ENCODE peak calls at places on chromosomes 5 and 9, in ten cellular contexts. E is stimulated activated CD8-positive, alpha-beta memory T cell treated with anti-CD3 and anti-CD28 coated beads, Interleukin-4, amount 100 ng/mL, for 24 hours; N is heart right ventricle; J is NAMALWA; H is colonic mucosa; P is esophagus muscularis mucosa; C is stimulated activated CD4-positive, alpha-beta T cell treated with anti-CD3 and anti-CD28 coated beads, Interleukin-2, amount 100 ng/mL, for 48 hours; B is astrocyte of the spinal cord; M is HFFc6; W is natural killer cell treated with Interleukin-12 subunit alpha and Interleukin-12 subunit beta and Interleukin-15 and Interleukin-18, amount 100 ng/mL, for 72 hours. Y is an unnamed sample.

GRCh38 chr5:132313378-132313777 is 19.2 kb downstream of the SLC22A4 start:
- DNase-seq in C (no peak), J (no peak), P (no peak), N (no peak), E (no peak), B (no peak), M (no peak), H (no peak), W (no peak), Y (no peak)

GRCh38 chr9:85522459-85523092 is 219.2 kb downstream of the AGTPBP1 start:
- DNase-seq in P (no peak), N (peak), W (peak), J (no peak), H (no peak), M (no peak), E (peak), B (peak), C (peak), Y (no peak)

GRCh38 chr9:19138084-19138483 is 10.8 kb upstream of the PLIN2 start:
- DNase-seq in H (no peak), M (no peak), W (no peak), J (no peak), N (no peak), P (no peak), E (no peak), B (peak), C (no peak), Y (no peak)

GRCh38 chr5:61357745-61358144 is 25.7 kb downstream of the ZSWIM6 start:
- DNase-seq in E (no peak), P (no peak), M (no peak), W (no peak), J (peak), H (no peak), C (no peak), N (no peak), B (no peak), Y (no peak)

GRCh38 chr9:127505396-127506116 is 54.2 kb downstream of the LRSAM1 start:
- DNase-seq in J (peak), B (no peak), P (no peak), N (no peak), C (peak), E (peak), H (no peak), M (peak), W (peak), Y (no peak)

GRCh38 chr5:151002681-151003502 is 17.5 kb upstream of the GPX3 start:
- DNase-seq in E (no peak), B (no peak), N (no peak), M (no peak), C (no peak), P (no peak), H (peak), J (no peak), W (no peak), Y (no peak)

GRCh38 chr9:93594041-93594756 is 17.8 kb downstream of the PHF2 start:
- DNase-seq in M (no peak), W (no peak), B (no peak), E (no peak), P (no peak), H (peak), J (no peak), N (no peak), C (no peak), Y (no peak)

GRCh38 chr9:82940386-82940785 is 122.6 kb downstream of the RASEF start:
- DNase-seq in H (no peak), C (no peak), B (no peak), N (no peak), W (no peak), J (no peak), E (no peak), P (no peak), M (no peak), Y (no peak)

GRCh38 chr9:34892886-34893285 is 65.2 kb upstream of the PHF24 start:
- DNase-seq in C (no peak), H (no peak), B (no peak), J (no peak), E (no peak), N (no peak), M (no peak), W (no peak), P (no peak), Y (no peak)

GRCh38 chr9:99253772-99254431 is 31.8 kb downstream of the SEC61B start:
- DNase-seq in E (peak), B (no peak), H (no peak), W (peak), N (no peak), C (peak), M (no peak), J (peak), P (no peak), Y (no peak)

GRCh38 chr9:72204062-72204461 is 54.8 kb downstream of the GDA start:
- DNase-seq in P (no peak), E (no peak), W (no peak), J (no peak), N (no peak), B (no peak), C (no peak), M (no peak), H (no peak), Y (no peak)

GRCh38 chr9:89483592-89484474 is 14.1 kb downstream of the SEMA4D start:
- DNase-seq in E (peak), B (no peak), W (peak), M (no peak), H (no peak), N (peak), J (peak), P (no peak), C (peak), Y (no peak)

GRCh38 chr5:456351-457194 is 13.6 kb downstream of the EXOC3 start:
- DNase-seq in E (no peak), B (no peak), C (no peak), W (no peak), M (no peak), J (no peak), H (no peak), P (no peak), N (peak), Y (no peak)

GRCh38 chr5:120509056-120509455 is 45.0 kb downstream of the PRR16 start:
- DNase-seq in B (no peak), C (no peak), W (no peak), J (no peak), H (no peak), M (no peak), P (no peak), E (no peak), N (no peak), Y (no peak)

GRCh38 chr5:52648726-52649125 is 139.0 kb upstream of the ITGA1 start:
- DNase-seq in N (no peak), C (no peak), E (no peak), B (no peak), M (no peak), J (no peak), W (no peak), P (no peak), H (no peak), Y (no peak)

GRCh38 chr5:171957591-171958251 is 48.7 kb downstream of the FBXW11 start:
- DNase-seq in E (peak), H (no peak), J (no peak), M (no peak), W (no peak), P (no peak), B (no peak), C (peak), N (no peak), Y (no peak)

GRCh38 chr5:40381676-40382363 is 297.9 kb upstream of the PTGER4 start:
- DNase-seq in E (no peak), B (peak), P (no peak), C (no peak), H (no peak), M (peak), N (no peak), W (no peak), J (no peak), Y (no peak)

GRCh38 chr5:431001-431710 is 11.8 kb upstream of the EXOC3 start:
- DNase-seq in P (no peak), E (peak), N (peak), M (no peak), C (peak), B (peak), H (peak), W (no peak), J (peak), Y (no peak)

GRCh38 chr5:38598994-38599611 is 42.7 kb upstream of the LIFR start:
- DNase-seq in B (peak), P (no peak), C (no peak), N (no peak), E (no peak), H (no peak), W (no peak), M (peak), J (no peak), Y (peak)